ENCODE peak calls at places on chromosomes 12 and 14, in six cellular contexts. W is HCT116, F is neural progenitor cell, Z is mammary epithelial cell, C is fibroblast of lung, X is PC-3. V is an unnamed sample.
A peak's percentile ranks its signal among the peaks of the same experiment; 100 is the strongest.

GRCh38 chr14:49865431-49865859 is 12.9 kb upstream of the NEMF start:
- DNase-seq in C (peak; percentile 49), F (peak; percentile 83), Z (peak; percentile 56), X (peak; percentile 88), W (no peak), V (no peak)

GRCh38 chr12:53051881-53052412 is 2.1 kb downstream of the TNS2 start:
- DNase-seq in W (no peak), Z (no peak), C (no peak), F (no peak), X (no peak), V (no peak)

GRCh38 chr12:111598637-111599458 is at the start of gene ATXN2:
- DNase-seq in Z (no peak), W (no peak), X (peak; percentile 14), C (no peak), F (peak; percentile 88), V (no peak)

GRCh38 chr14:71629250-71629649 is 303.0 kb upstream of the RGS6 start:
- DNase-seq in X (no peak), W (no peak), C (no peak), Z (no peak), F (no peak), V (no peak)

GRCh38 chr14:61889914-61890351 is 127.7 kb downstream of the SNAPC1 start:
- DNase-seq in W (no peak), X (no peak), F (no peak), Z (no peak), C (no peak), V (no peak)

GRCh38 chr12:64680235-64680634 is 69.9 kb downstream of the RASSF3 start:
- DNase-seq in C (no peak), F (no peak), W (no peak), Z (peak; percentile 68), X (peak; percentile 90), V (no peak)

GRCh38 chr14:24418492-24418873 is 11.0 kb downstream of the CBLN3 start:
- DNase-seq in Z (peak; percentile 84), W (no peak), C (peak; percentile 15), F (no peak), X (peak; percentile 93), V (no peak)

GRCh38 chr12:47786662-47786974 is 13.6 kb downstream of the SLC48A1 start:
- DNase-seq in F (no peak), W (no peak), X (no peak), Z (no peak), C (no peak), V (no peak)

GRCh38 chr14:64787619-64788018 is 83.4 kb downstream of the PLEKHG3 start:
- DNase-seq in F (no peak), W (no peak), C (no peak), Z (no peak), X (no peak), V (no peak)

GRCh38 chr14:28867571-28867970 is 101.0 kb downstream of the FOXG1 start:
- DNase-seq in W (no peak), C (peak; percentile 19), F (no peak), Z (no peak), X (no peak), V (peak; percentile 4)

GRCh38 chr14:58718226-58718625 is 80.5 kb downstream of the DACT1 start:
- DNase-seq in F (no peak), C (no peak), W (no peak), X (no peak), Z (no peak), V (no peak)

GRCh38 chr14:99510556-99511139 is 29.4 kb downstream of the CCNK start:
- DNase-seq in W (no peak), Z (no peak), C (no peak), F (no peak), X (no peak), V (no peak)

GRCh38 chr12:64544796-64545382 is 65.4 kb upstream of the RASSF3 start:
- DNase-seq in W (no peak), C (no peak), X (no peak), Z (no peak), F (no peak), V (no peak)

GRCh38 chr12:65881965-65882413 is 57.7 kb downstream of the HMGA2 start:
- DNase-seq in F (peak; percentile 54), W (no peak), Z (no peak), X (no peak), C (peak; percentile 65), V (peak; percentile 47)

GRCh38 chr12:62726471-62726980 is 208.4 kb downstream of the PPM1H start:
- DNase-seq in W (no peak), Z (no peak), C (no peak), X (no peak), F (no peak), V (no peak)

GRCh38 chr12:122204829-122205589 is 1.5 kb downstream of the B3GNT4 start:
- DNase-seq in Z (no peak), W (no peak), X (no peak), C (no peak), F (no peak), V (no peak)
- TF ChIP-seq EZH2 in Z (no peak), W (no peak), X (no peak), C (no peak), F (no peak), V (no peak)

DNA sequence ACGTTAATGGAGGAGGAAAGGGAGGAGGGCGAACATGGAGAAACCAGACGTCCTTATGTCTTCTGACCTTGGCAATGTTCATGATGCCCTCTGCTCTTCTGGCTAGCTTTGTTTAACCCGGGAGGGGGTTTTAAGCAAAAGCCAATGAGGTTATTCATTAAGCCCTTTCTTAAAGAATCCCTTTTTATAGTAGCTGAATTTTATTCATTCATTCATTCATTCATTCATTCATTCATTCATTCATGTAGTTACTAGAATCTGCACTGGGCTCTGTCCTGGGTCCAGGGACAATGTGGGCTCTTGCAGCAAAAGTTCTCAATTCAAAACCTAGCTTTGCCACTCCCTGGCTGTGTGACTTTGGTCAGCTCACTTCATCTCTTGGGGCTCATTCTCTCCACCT is 14.0 kb downstream of the LHX5 start:
- DNase-seq in X (no peak), F (no peak), Z (no peak), W (no peak), C (no peak), V (no peak)
- H3K79me2 ChIP-seq in X (no peaks in the 10 kb centered on the region), F (peaks cover 16% of the 10 kb centered on the region), Z (no peaks in the 10 kb centered on the region), W (no peaks in the 10 kb centered on the region), C (no peaks in the 10 kb centered on the region), V (no peaks in the 10 kb centered on the region)

GRCh38 chr12:93743229-93743998 is 66.2 kb downstream of the CRADD start:
- DNase-seq in X (no peak), W (no peak), Z (no peak), F (no peak), C (no peak), V (no peak)
- H3K9ac ChIP-seq in X (peak overlapping the region; percentile 83), W (no peak overlapping the region), Z (no peak overlapping the region), F (no peak overlapping the region), C (peak overlapping the region; percentile 66), V (no peak overlapping the region)

GRCh38 chr12:106301611-106302321 is 767 bp upstream of the TCP11L2 start:
- DNase-seq in X (peak; percentile 93), F (peak; percentile 50), C (peak; percentile 50), Z (peak; percentile 65), W (no peak), V (peak; percentile 46)
- TF ChIP-seq EZH2 in X (no peak), F (no peak), C (no peak), Z (no peak), W (no peak), V (no peak)

V was measured in astrocyte.